ENCODE peak calls at places on chromosomes 4 and X, in four cellular contexts. G, J, Q and K are unnamed samples.

GRCh38 chr4:57490520-57490919 is 380.3 kb upstream of the IGFBP7 start:
- DNase-seq in G (no peak), J (no peak), Q (no peak), K (no peak)

GRCh38 chr4:3318561-3319021 is 25.8 kb downstream of the RGS12 start:
- DNase-seq in G (no peak), J (peak; percentile 58), Q (no peak), K (no peak)

GRCh38 chr4:120286813-120287212 is 220.2 kb upstream of the MAD2L1 start:
- DNase-seq in G (no peak), J (peak; percentile 6), Q (no peak), K (no peak)

GRCh38 chrX:13293700-13294099 is 26.2 kb downstream of the ATXN3L start:
- DNase-seq in G (no peak), J (peak; percentile 40), Q (no peak), K (no peak)

GRCh38 chr4:150591284-150591874 is 9.4 kb downstream of the MAB21L2 start:
- DNase-seq in G (no peak), J (peak; percentile 40), Q (no peak), K (no peak)

GRCh38 chr4:19382993-19383392 is 868.7 kb upstream of the SLIT2 start:
- DNase-seq in G (no peak), J (no peak), Q (no peak), K (no peak)

GRCh38 chr4:88927420-88927819 is 129.6 kb downstream of the FAM13A start:
- DNase-seq in G (no peak), J (no peak), Q (no peak), K (no peak)

GRCh38 chr4:57080781-57081650 is 29.2 kb downstream of the IGFBP7 start:
- DNase-seq in G (no peak), J (no peak), Q (no peak), K (no peak)

GRCh38 chr4:160180206-160180605 is 1077.3 kb downstream of the RAPGEF2 start:
- DNase-seq in G (no peak), J (no peak), Q (no peak), K (no peak)

GRCh38 chrX:101550362-101550761 is at the start of gene ARMCX1:
- DNase-seq in G (no peak), J (no peak), Q (no peak), K (no peak)

GRCh38 chr4:78293841-78294301 is 236.7 kb downstream of the FRAS1 start:
- DNase-seq in G (no peak), J (no peak), Q (no peak), K (no peak)

GRCh38 chr4:19945979-19946380 is 305.7 kb upstream of the SLIT2 start:
- DNase-seq in G (no peak), J (no peak), Q (no peak), K (no peak)

GRCh38 chr4:8911311-8912088 is 39.9 kb upstream of the HMX1 start:
- DNase-seq in G (no peak), J (no peak), Q (no peak), K (no peak)

GRCh38 chrX:101291204-101291603 is at the start of gene TAF7L:
- DNase-seq in G (no peak), J (no peak), Q (no peak), K (no peak)

GRCh38 chr4:31169851-31170250 is 449.7 kb downstream of the PCDH7 start:
- DNase-seq in G (no peak), J (no peak), Q (no peak), K (no peak)

GRCh38 chr4:54940996-54941395 is 184.4 kb downstream of the KDR start:
- DNase-seq in G (no peak), J (no peak), Q (no peak), K (peak; percentile 11)

GRCh38 chr4:1235381-1236102 is 13.4 kb downstream of the CTBP1 start:
- DNase-seq in G (no peak), J (no peak), Q (no peak), K (no peak)

GRCh38 chr4:174674305-174674840 is 152.1 kb upstream of the HPGD start:
- DNase-seq in G (no peak), J (no peak), Q (no peak), K (no peak)

GRCh38 chrX:31298881-31299280 is 227.0 kb upstream of the FTHL17 start:
- DNase-seq in G (no peak), J (no peak), Q (no peak), K (no peak)

GRCh38 chr4:183455431-183456145 is 11.2 kb downstream of the CDKN2AIP start:
- DNase-seq in G (no peak), J (no peak), Q (no peak), K (no peak)

GRCh38 chr4:173415885-173416658 is 17.2 kb upstream of the SCRG1 start:
- DNase-seq in G (no peak), J (no peak), Q (no peak), K (no peak)